ENCODE peak calls at places on chromosomes 11 and 22, in four cellular contexts. L is colonic mucosa, D is kidney, K is fibroblast of lung. V is an unnamed sample.
A peak's percentile ranks its signal among the peaks of the same experiment; 100 is the strongest.

GRCh38 chr11:57648791-57649735 is 649 bp downstream of the YPEL4 start:
- DNase-seq in L (no peak), D (peak; percentile 70), K (peak; percentile 28), V (no peak)

GRCh38 chr11:23539556-23539955 is 679.3 kb upstream of the CCDC179 start:
- DNase-seq in L (no peak), D (no peak), K (peak; percentile 59), V (no peak)

GRCh38 chr11:128391809-128392208 is 195.5 kb downstream of the ETS1 start:
- DNase-seq in L (no peak), D (no peak), K (no peak), V (peak; percentile 17)

GRCh38 chr22:42862045-42862734 is 5.1 kb upstream of the ARFGAP3 start:
- DNase-seq in L (no peak), D (no peak), K (peak; percentile 89), V (no peak)

GRCh38 chr11:10351768-10352641 is 47.1 kb downstream of the ADM start:
- DNase-seq in L (peak; percentile 57), D (no peak), K (peak; percentile 81), V (peak; percentile 79)

GRCh38 chr22:50626314-50626855 is 1.6 kb downstream of the ARSA start:
- DNase-seq in L (no peak), D (peak; percentile 73), K (no peak), V (no peak)

GRCh38 chr11:396948-397548 is 3.0 kb downstream of the PKP3 start:
- DNase-seq in L (peak; percentile 42), D (peak; percentile 90), K (peak; percentile 71), V (peak; percentile 66)

GRCh38 chr11:1931791-1932480 is 12.4 kb downstream of the TNNT3 start:
- DNase-seq in L (no peak), D (peak; percentile 66), K (no peak), V (no peak)

GRCh38 chr22:29464581-29464980 is 15.4 kb upstream of the NEFH start:
- DNase-seq in L (no peak), D (no peak), K (no peak), V (no peak)

GRCh38 chr11:27293500-27294417 is 69.3 kb downstream of the CCDC34 start:
- DNase-seq in L (no peak), D (no peak), K (peak; percentile 91), V (no peak)

GRCh38 chr11:117933930-117934329 is 4.7 kb upstream of the TMPRSS13 start:
- DNase-seq in L (no peak), D (no peak), K (no peak), V (no peak)

GRCh38 chr11:74783241-74783871 is 34.7 kb downstream of the RNF169 start:
- DNase-seq in L (no peak), D (no peak), K (peak; percentile 83), V (peak; percentile 79)

GRCh38 chr22:27724181-27724580 is 77.4 kb downstream of the MN1 start:
- DNase-seq in L (no peak), D (no peak), K (no peak), V (no peak)

GRCh38 chr11:1054143-1055108 is 17.9 kb upstream of the MUC6 start:
- DNase-seq in L (peak; percentile 90), D (peak; percentile 61), K (no peak), V (peak; percentile 6)

GRCh38 chr11:102664001-102664752 is 39.0 kb upstream of the MMP20 start:
- DNase-seq in L (no peak), D (no peak), K (no peak), V (no peak)

GRCh38 chr11:93160808-93161207 is 37.0 kb downstream of the SLC36A4 start:
- DNase-seq in L (no peak), D (no peak), K (no peak), V (no peak)
- H3K9ac ChIP-seq in L (no peak overlapping the region), D (no peak overlapping the region), K (no peak overlapping the region), V (no peak overlapping the region)

DNA sequence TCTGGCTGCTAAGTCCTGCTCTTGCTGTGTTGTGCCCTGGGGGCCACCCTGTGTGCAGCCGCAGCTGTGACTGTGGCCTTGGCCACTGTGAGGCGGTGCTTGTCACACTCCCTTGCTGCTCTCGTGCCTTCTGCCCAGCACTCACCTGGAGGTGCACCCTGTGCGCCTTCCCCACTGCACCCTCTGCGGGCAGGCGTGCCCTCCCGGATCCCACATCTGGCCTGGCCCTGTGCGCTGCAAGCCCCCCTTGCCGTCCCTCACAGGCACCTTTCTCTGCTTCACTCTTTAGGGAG is 27.2 kb downstream of the TBX1 start:
- DNase-seq in L (no peak), D (peak; percentile 50), K (no peak), V (no peak)
- TF ChIP-seq CTCF in L (no peak), D (no peak), K (no peak), V (no peak)

GRCh38 chr11:87879118-87879517 is 296.1 kb downstream of the RAB38 start:
- DNase-seq in L (no peak), D (no peak), K (no peak), V (no peak)

DNA sequence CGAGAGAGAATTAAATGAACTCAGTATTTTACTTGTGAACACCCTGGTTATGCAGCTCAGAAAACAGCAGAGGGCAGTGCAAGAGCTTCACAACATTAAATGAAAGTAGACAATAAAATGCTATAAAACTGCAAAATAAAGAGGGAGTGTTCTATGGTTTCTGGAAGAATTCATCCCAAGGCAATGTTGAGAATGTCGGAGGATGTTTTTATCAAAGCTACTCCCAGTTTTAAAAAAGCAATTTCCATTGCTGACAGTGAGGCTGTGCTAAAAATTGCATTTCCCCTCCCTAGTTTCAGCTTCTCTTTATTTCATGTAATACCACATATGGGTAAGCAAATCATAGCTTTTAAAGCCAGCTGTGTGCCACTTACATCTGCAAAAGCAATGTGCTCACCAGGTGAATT is 296.9 kb downstream of the RAB38 start:
- DNase-seq in L (peak; percentile 17), D (no peak), K (peak; percentile 39), V (peak; percentile 43)
- H3K9ac ChIP-seq in L (no peak overlapping the region), D (no peak overlapping the region), K (no peak overlapping the region), V (no peak overlapping the region)

GRCh38 chr11:30435488-30435887 is 112.6 kb downstream of the ARL14EP start:
- DNase-seq in L (no peak), D (no peak), K (no peak), V (no peak)
- TF ChIP-seq CTCF in L (no peak), D (no peak), K (no peak), V (no peak)

GRCh38 chr22:19440411-19441195 is 6.9 kb downstream of the C22orf39 start:
- DNase-seq in L (no peak), D (no peak), K (no peak), V (no peak)
- H3K9ac ChIP-seq in L (no peak overlapping the region), D (no peak overlapping the region), K (no peak overlapping the region), V (no peak overlapping the region)

GRCh38 chr11:13487661-13488030 is 8.2 kb downstream of the PTH start:
- DNase-seq in L (peak; percentile 37), D (no peak), K (no peak), V (peak; percentile 16)
- TF ChIP-seq CTCF in L (peak; percentile 25), D (no peak), K (peak; percentile 28), V (no peak)

DNA sequence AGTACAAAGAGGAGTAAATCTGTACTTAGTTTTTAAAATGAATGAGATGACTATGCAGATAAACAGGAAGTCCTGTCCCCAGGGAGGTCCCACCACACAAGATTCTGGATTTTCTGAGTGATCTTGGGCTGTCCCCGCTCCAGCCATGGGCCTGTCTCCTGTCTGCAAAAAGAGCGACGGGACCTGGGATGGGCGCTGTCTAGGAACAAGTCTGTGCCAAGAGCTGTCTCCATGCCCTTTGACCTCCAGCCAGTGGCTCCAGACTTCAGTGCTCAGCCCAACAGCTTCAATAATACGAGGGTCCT is 6.0 kb downstream of the CSNK1E start:
- DNase-seq in L (no peak), D (no peak), K (no peak), V (no peak)
- H3K9ac ChIP-seq in L (peak overlapping the region; percentile 19), D (no peak overlapping the region), K (no peak overlapping the region), V (no peak overlapping the region)

GRCh38 chr11:95104121-95104830 is 14.6 kb downstream of the ENDOD1 start:
- DNase-seq in L (no peak), D (no peak), K (no peak), V (no peak)
- TF ChIP-seq CTCF in L (no peak), D (no peak), K (no peak), V (no peak)

V was measured in endothelial cell of umbilical vein.